ENCODE peak calls at places on chromosome 16, in seven cellular contexts. One of them, this sample, is unnamed.

GRCh38 chr16:79182618-79183017 is 417.9 kb downstream of the MAF start:
- DNase-seq in AG04450: no peak
- DNase-seq in ovary: no peak
- DNase-seq in GM12865: no peak
- DNase-seq in tibial artery: no peak
- DNase-seq in nephron progenitor cell: no peak
- DNase-seq in endothelial cell: no peak
- DNase-seq in this sample: no peak

GRCh38 chr16:11550651-11551498 is 35.8 kb downstream of the LITAF start:
- DNase-seq in tibial artery: no peak
- DNase-seq in endothelial cell: no peak
- DNase-seq in nephron progenitor cell: no peak
- DNase-seq in ovary: no peak
- DNase-seq in AG04450: no peak
- DNase-seq in GM12865: no peak
- DNase-seq in this sample: no peak

GRCh38 chr16:22397459-22397858 is 23.0 kb upstream of the CDR2 start:
- DNase-seq in nephron progenitor cell: no peak
- DNase-seq in endothelial cell: no peak
- DNase-seq in ovary: no peak
- DNase-seq in tibial artery: no peak
- DNase-seq in AG04450: peak; percentile 95
- DNase-seq in GM12865: no peak
- DNase-seq in this sample: no peak

GRCh38 chr16:58661199-58661830 is 23.3 kb downstream of the SLC38A7 start:
- DNase-seq in ovary: no peak
- DNase-seq in nephron progenitor cell: peak; percentile 29
- DNase-seq in AG04450: peak; percentile 66
- DNase-seq in tibial artery: peak; percentile 45
- DNase-seq in GM12865: peak; percentile 68
- DNase-seq in endothelial cell: peak; percentile 48
- DNase-seq in this sample: no peak

GRCh38 chr16:75541236-75541635 is 5.3 kb upstream of the CHST5 start:
- DNase-seq in endothelial cell: no peak
- DNase-seq in nephron progenitor cell: no peak
- DNase-seq in AG04450: no peak
- DNase-seq in ovary: no peak
- DNase-seq in GM12865: no peak
- DNase-seq in tibial artery: no peak
- DNase-seq in this sample: no peak

GRCh38 chr16:27226976-27227705 is 23.8 kb downstream of the KDM8 start:
- DNase-seq in AG04450: no peak
- DNase-seq in tibial artery: no peak
- DNase-seq in ovary: no peak
- DNase-seq in GM12865: no peak
- DNase-seq in nephron progenitor cell: no peak
- DNase-seq in endothelial cell: no peak
- DNase-seq in this sample: peak; percentile 33

GRCh38 chr16:51003850-51004566 is 147.1 kb downstream of the SALL1 start:
- DNase-seq in nephron progenitor cell: no peak
- DNase-seq in GM12865: no peak
- DNase-seq in endothelial cell: no peak
- DNase-seq in AG04450: no peak
- DNase-seq in ovary: no peak
- DNase-seq in tibial artery: no peak
- DNase-seq in this sample: peak; percentile 40

GRCh38 chr16:3690991-3691720 is 26.2 kb downstream of the TRAP1 start:
- DNase-seq in endothelial cell: no peak
- DNase-seq in nephron progenitor cell: no peak
- DNase-seq in ovary: no peak
- DNase-seq in GM12865: no peak
- DNase-seq in AG04450: no peak
- DNase-seq in tibial artery: peak; percentile 30
- DNase-seq in this sample: no peak

GRCh38 chr16:2609827-2610470 is 72.1 kb downstream of the PDPK1 start:
- DNase-seq in nephron progenitor cell: no peak
- DNase-seq in tibial artery: no peak
- DNase-seq in GM12865: no peak
- DNase-seq in endothelial cell: no peak
- DNase-seq in AG04450: no peak
- DNase-seq in ovary: no peak
- DNase-seq in this sample: no peak

GRCh38 chr16:89615596-89616090 is 2.2 kb downstream of the DPEP1 start:
- DNase-seq in nephron progenitor cell: peak; percentile 75
- DNase-seq in GM12865: no peak
- DNase-seq in ovary: no peak
- DNase-seq in tibial artery: no peak
- DNase-seq in AG04450: no peak
- DNase-seq in endothelial cell: no peak
- DNase-seq in this sample: no peak

GRCh38 chr16:24736758-24737157 is 7.3 kb downstream of the TNRC6A start:
- DNase-seq in ovary: no peak
- DNase-seq in nephron progenitor cell: no peak
- DNase-seq in GM12865: no peak
- DNase-seq in AG04450: no peak
- DNase-seq in tibial artery: no peak
- DNase-seq in endothelial cell: no peak
- DNase-seq in this sample: no peak

GRCh38 chr16:30786115-30786935 is 680 bp downstream of the ZNF629 start:
- DNase-seq in AG04450: no peak
- DNase-seq in endothelial cell: peak; percentile 57
- DNase-seq in nephron progenitor cell: peak; percentile 68
- DNase-seq in ovary: no peak
- DNase-seq in GM12865: no peak
- DNase-seq in tibial artery: no peak
- DNase-seq in this sample: no peak

GRCh38 chr16:57134982-57135381 is 42.6 kb downstream of the CPNE2 start:
- DNase-seq in endothelial cell: no peak
- DNase-seq in tibial artery: no peak
- DNase-seq in GM12865: peak; percentile 46
- DNase-seq in nephron progenitor cell: no peak
- DNase-seq in AG04450: no peak
- DNase-seq in ovary: no peak
- DNase-seq in this sample: no peak

GRCh38 chr16:72291531-72291981 is 119.6 kb upstream of the PMFBP1 start:
- DNase-seq in nephron progenitor cell: no peak
- DNase-seq in endothelial cell: no peak
- DNase-seq in tibial artery: no peak
- DNase-seq in GM12865: no peak
- DNase-seq in AG04450: peak; percentile 70
- DNase-seq in ovary: no peak
- DNase-seq in this sample: no peak

GRCh38 chr16:21952040-21952792 is 945 bp upstream of the UQCRC2 start:
- DNase-seq in nephron progenitor cell: peak; percentile 60
- DNase-seq in endothelial cell: peak; percentile 52
- DNase-seq in tibial artery: peak; percentile 49
- DNase-seq in AG04450: no peak
- DNase-seq in GM12865: peak; percentile 80
- DNase-seq in ovary: peak; percentile 57
- DNase-seq in this sample: peak; percentile 69

GRCh38 chr16:22220076-22220453 is 14.0 kb downstream of the EEF2K start:
- DNase-seq in AG04450: no peak
- DNase-seq in GM12865: no peak
- DNase-seq in nephron progenitor cell: no peak
- DNase-seq in tibial artery: no peak
- DNase-seq in endothelial cell: no peak
- DNase-seq in ovary: peak; percentile 46
- DNase-seq in this sample: no peak

GRCh38 chr16:88477631-88478030 is 24.6 kb downstream of the ZFPM1 start:
- DNase-seq in AG04450: no peak
- DNase-seq in GM12865: no peak
- DNase-seq in endothelial cell: no peak
- DNase-seq in ovary: no peak
- DNase-seq in tibial artery: no peak
- DNase-seq in nephron progenitor cell: no peak
- DNase-seq in this sample: no peak

GRCh38 chr16:85649978-85650863 is 37.1 kb downstream of the GSE1 start:
- DNase-seq in GM12865: no peak
- DNase-seq in endothelial cell: no peak
- DNase-seq in AG04450: no peak
- DNase-seq in tibial artery: no peak
- DNase-seq in nephron progenitor cell: no peak
- DNase-seq in ovary: no peak
- DNase-seq in this sample: peak; percentile 80

DNA sequence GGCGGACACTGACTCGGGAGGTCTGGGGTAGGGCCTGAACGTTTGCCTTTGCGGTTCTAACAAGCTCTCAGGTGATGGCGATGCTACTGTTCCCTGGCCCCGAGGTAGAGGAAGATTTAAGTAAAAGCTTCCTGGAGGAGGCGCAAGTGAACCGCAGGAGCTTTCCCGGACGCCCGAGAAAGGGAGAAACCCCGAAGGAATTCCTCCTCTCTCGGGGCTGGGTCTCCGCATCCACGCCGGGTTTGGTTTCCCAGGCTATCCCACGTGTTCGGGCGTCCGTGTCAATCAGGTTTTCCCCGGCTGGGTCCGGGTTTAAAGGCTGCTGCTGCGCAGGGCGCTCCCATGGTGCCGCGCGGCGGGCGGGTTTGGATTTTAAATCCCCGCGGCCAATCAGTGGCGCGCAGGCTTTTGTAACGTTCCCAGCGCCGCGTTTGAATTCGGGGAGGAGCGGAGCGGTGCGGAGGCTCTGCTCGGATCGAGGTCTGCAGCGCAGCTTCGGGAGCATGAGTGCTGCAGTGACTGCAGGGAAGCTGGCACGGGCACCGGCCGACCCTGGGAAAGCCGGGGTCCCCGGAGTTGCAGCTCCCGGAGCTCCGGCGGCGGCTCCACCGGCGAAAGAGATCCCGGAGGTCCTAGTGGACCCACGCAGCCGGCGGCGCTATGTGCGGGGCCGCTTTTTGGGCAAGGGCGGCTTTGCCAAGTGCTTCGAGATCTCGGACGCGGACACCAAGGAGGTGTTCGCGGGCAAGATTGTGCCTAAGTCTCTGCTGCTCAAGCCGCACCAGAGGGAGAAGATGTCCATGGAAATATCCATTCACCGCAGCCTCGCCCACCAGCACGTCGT is at the start of gene PLK1:
- DNase-seq in endothelial cell: peak; percentile 78
- DNase-seq in AG04450: peak; percentile 45
- DNase-seq in GM12865: peak; percentile 92
- DNase-seq in ovary: peak; percentile 49
- DNase-seq in tibial artery: peak; percentile 65
- DNase-seq in nephron progenitor cell: peak; percentile 88
- DNase-seq in this sample: peak; percentile 66
- TF ChIP-seq CTCF in endothelial cell: no peak
- TF ChIP-seq CTCF in AG04450: peak; percentile 51
- TF ChIP-seq CTCF in GM12865: peak; percentile 21
- TF ChIP-seq CTCF in ovary: no peak
- TF ChIP-seq CTCF in tibial artery: peak; percentile 17
- TF ChIP-seq CTCF in nephron progenitor cell: no peak
- TF ChIP-seq CTCF in this sample: no peak

DNA sequence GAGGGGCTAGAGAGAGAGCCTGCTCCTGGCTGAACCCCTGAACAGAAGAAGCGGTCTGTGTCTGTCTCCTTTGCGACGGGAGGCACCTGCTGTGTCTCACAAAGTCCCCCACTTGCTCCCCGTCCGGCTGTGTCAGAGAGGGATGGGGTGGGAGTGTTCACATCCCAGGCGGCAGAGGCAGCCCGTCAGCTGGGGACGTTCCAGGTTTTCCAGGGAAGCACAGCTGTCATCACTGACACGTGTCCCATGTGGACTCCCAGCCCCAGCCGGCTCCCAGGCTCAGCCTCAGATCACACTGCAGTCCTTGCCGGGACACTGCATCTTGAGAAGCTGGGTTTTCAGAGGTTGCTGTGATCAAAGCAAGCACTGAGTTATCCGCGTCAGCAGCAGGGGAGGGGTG is 1.6 kb downstream of the TELO2 start:
- DNase-seq in AG04450: no peak
- DNase-seq in ovary: no peak
- DNase-seq in GM12865: no peak
- DNase-seq in endothelial cell: no peak
- DNase-seq in nephron progenitor cell: no peak
- DNase-seq in tibial artery: no peak
- DNase-seq in this sample: no peak
- TF ChIP-seq CTCF in AG04450: no peak
- TF ChIP-seq CTCF in ovary: no peak
- TF ChIP-seq CTCF in GM12865: no peak
- TF ChIP-seq CTCF in endothelial cell: no peak
- TF ChIP-seq CTCF in nephron progenitor cell: no peak
- TF ChIP-seq CTCF in tibial artery: no peak
- TF ChIP-seq CTCF in this sample: no peak

DNA sequence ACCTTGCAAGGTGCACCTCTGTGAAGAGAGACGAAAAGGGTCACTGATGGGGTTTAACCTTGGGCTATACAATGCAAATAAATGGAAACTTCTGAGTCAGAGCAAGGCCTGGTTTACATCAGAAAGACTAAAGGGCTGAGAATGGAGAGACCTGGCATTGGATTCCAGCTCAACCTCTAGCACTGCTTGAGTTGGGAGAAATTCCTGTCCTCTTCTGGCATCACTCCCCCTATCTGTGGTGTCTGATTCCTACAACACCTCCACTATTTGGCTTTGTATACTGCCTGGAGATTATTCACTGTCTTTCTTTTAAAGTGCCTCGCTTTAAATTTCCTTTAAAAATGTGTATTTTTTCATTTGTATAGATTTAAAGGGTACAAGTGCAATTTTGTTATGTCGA is 68.8 kb downstream of the GPR139 start:
- DNase-seq in nephron progenitor cell: no peak
- DNase-seq in AG04450: no peak
- DNase-seq in endothelial cell: no peak
- DNase-seq in ovary: no peak
- DNase-seq in GM12865: no peak
- DNase-seq in tibial artery: no peak
- DNase-seq in this sample: no peak
- TF ChIP-seq CTCF in nephron progenitor cell: peak; percentile 26
- TF ChIP-seq CTCF in AG04450: no peak
- TF ChIP-seq CTCF in endothelial cell: peak; percentile 56
- TF ChIP-seq CTCF in ovary: no peak
- TF ChIP-seq CTCF in GM12865: no peak
- TF ChIP-seq CTCF in tibial artery: no peak
- TF ChIP-seq CTCF in this sample: no peak

GRCh38 chr16:67653131-67654068 is 6.7 kb downstream of the ACD start:
- DNase-seq in ovary: no peak
- DNase-seq in AG04450: no peak
- DNase-seq in endothelial cell: no peak
- DNase-seq in tibial artery: no peak
- DNase-seq in GM12865: no peak
- DNase-seq in nephron progenitor cell: peak; percentile 49
- DNase-seq in this sample: peak; percentile 49
- TF ChIP-seq CTCF in ovary: peak; percentile 16
- TF ChIP-seq CTCF in AG04450: peak; percentile 26
- TF ChIP-seq CTCF in endothelial cell: peak; percentile 60
- TF ChIP-seq CTCF in tibial artery: peak; percentile 25
- TF ChIP-seq CTCF in GM12865: no peak
- TF ChIP-seq CTCF in nephron progenitor cell: peak; percentile 19
- TF ChIP-seq CTCF in this sample: no peak

GRCh38 chr16:64872101-64872500 is 249.8 kb downstream of the CDH11 start:
- DNase-seq in endothelial cell: no peak
- DNase-seq in AG04450: no peak
- DNase-seq in nephron progenitor cell: no peak
- DNase-seq in GM12865: no peak
- DNase-seq in ovary: no peak
- DNase-seq in tibial artery: no peak
- DNase-seq in this sample: no peak
- TF ChIP-seq CTCF in endothelial cell: no peak
- TF ChIP-seq CTCF in AG04450: no peak
- TF ChIP-seq CTCF in nephron progenitor cell: no peak
- TF ChIP-seq CTCF in GM12865: no peak
- TF ChIP-seq CTCF in ovary: no peak
- TF ChIP-seq CTCF in tibial artery: no peak
- TF ChIP-seq CTCF in this sample: no peak

This sample was measured in pancreas.